ENCODE peak calls at places on chromosomes 11 and 22, in six cellular contexts. R is kidney, Y is PC-9, B is RWPE2, V is sigmoid colon, W is NB4. I is an unnamed sample.

GRCh38 chr22:45671051-45671782 is 417 bp upstream of the ATXN10 start:
- DNase-seq in V (peak; percentile 73), R (no peak), W (no peak), B (no peak), Y (no peak), I (no peak)

GRCh38 chr11:112661571-112661970 is 299.6 kb upstream of the NCAM1 start:
- DNase-seq in W (no peak), V (no peak), B (no peak), Y (no peak), R (no peak), I (no peak)

GRCh38 chr22:40421082-40421350 is 50.6 kb downstream of the SGSM3 start:
- DNase-seq in V (no peak), B (no peak), Y (no peak), W (no peak), R (no peak), I (no peak)

GRCh38 chr11:68146010-68146540 is 24.9 kb upstream of the CHKA start:
- DNase-seq in R (peak; percentile 98), B (peak; percentile 54), W (no peak), V (peak; percentile 89), Y (peak; percentile 99), I (peak; percentile 30)

GRCh38 chr11:102495161-102496042 is 35.1 kb downstream of the MMP7 start:
- DNase-seq in R (no peak), Y (peak; percentile 14), B (no peak), W (peak; percentile 84), V (no peak), I (peak; percentile 57)

GRCh38 chr22:40199223-40199622 is 21.5 kb downstream of the TNRC6B start:
- DNase-seq in V (no peak), R (no peak), Y (no peak), W (no peak), B (no peak), I (no peak)

GRCh38 chr22:38900677-38901076 is 28.7 kb upstream of the CBX6 start:
- DNase-seq in Y (no peak), W (no peak), R (no peak), V (no peak), B (no peak), I (no peak)

GRCh38 chr11:44708063-44708462 is 18.7 kb upstream of the TSPAN18 start:
- DNase-seq in W (no peak), R (peak; percentile 85), V (no peak), Y (no peak), B (no peak), I (no peak)

GRCh38 chr11:109954534-109954933 is 138.7 kb upstream of the ZC3H12C start:
- DNase-seq in B (no peak), Y (no peak), V (no peak), R (no peak), W (no peak), I (no peak)

GRCh38 chr11:86416494-86416893 is 41.8 kb downstream of the CCDC81 start:
- DNase-seq in V (no peak), W (no peak), B (no peak), Y (no peak), R (no peak), I (no peak)

GRCh38 chr22:40757071-40757470 is 62.1 kb downstream of the SLC25A17 start:
- DNase-seq in V (no peak), W (no peak), Y (no peak), R (no peak), B (no peak), I (no peak)

GRCh38 chr22:39729141-39729934 is 158.8 kb downstream of the CACNA1I start:
- DNase-seq in W (no peak), B (no peak), V (no peak), Y (no peak), R (no peak), I (no peak)

GRCh38 chr11:76667856-76668255 is 2.7 kb downstream of the LRRC32 start:
- DNase-seq in W (no peak), B (peak; percentile 19), R (peak; percentile 59), V (peak; percentile 33), Y (no peak), I (no peak)

GRCh38 chr22:39317084-39317755 is 2.2 kb downstream of the RPL3 start:
- DNase-seq in B (no peak), V (no peak), Y (peak; percentile 52), R (no peak), W (peak; percentile 53), I (no peak)

GRCh38 chr11:37881741-37882140 is 1283.7 kb upstream of the RAG2 start:
- DNase-seq in V (no peak), W (no peak), B (no peak), Y (no peak), R (no peak), I (no peak)

GRCh38 chr11:77200869-77201268 is 72.8 kb downstream of the MYO7A start:
- DNase-seq in R (no peak), V (peak; percentile 47), B (peak; percentile 40), Y (no peak), W (no peak), I (no peak)

GRCh38 chr11:14700593-14700992 is 57.0 kb downstream of the PDE3B start:
- DNase-seq in W (no peak), B (no peak), V (no peak), R (no peak), Y (no peak), I (no peak)

GRCh38 chr11:2521081-2521480 is 76.3 kb downstream of the KCNQ1 start:
- DNase-seq in B (no peak), Y (no peak), R (peak; percentile 56), V (peak; percentile 34), W (no peak), I (peak; percentile 13)

GRCh38 chr22:44975444-44976262 is 34.2 kb downstream of the PHF21B start:
- DNase-seq in B (no peak), Y (peak; percentile 87), V (peak; percentile 70), R (peak; percentile 92), W (peak; percentile 86), I (peak; percentile 91)

GRCh38 chr22:37331034-37331428 is 48.7 kb downstream of the CYTH4 start:
- DNase-seq in Y (no peak), B (no peak), W (no peak), R (no peak), V (no peak), I (no peak)

GRCh38 chr22:24107668-24108067 is 73.6 kb upstream of the SUSD2 start:
- DNase-seq in B (no peak), R (peak; percentile 86), W (no peak), Y (no peak), V (peak; percentile 97), I (no peak)

GRCh38 chr22:26800858-26801257 is 143.5 kb downstream of the MIAT start:
- DNase-seq in Y (no peak), W (peak; percentile 9), B (no peak), R (no peak), V (no peak), I (peak; percentile 30)

GRCh38 chr11:78281511-78281910 is 92.8 kb downstream of the USP35 start:
- DNase-seq in Y (no peak), R (no peak), B (no peak), W (no peak), V (no peak), I (peak; percentile 72)

GRCh38 chr22:23675502-23676415 is 15.1 kb upstream of the RGL4 start:
- DNase-seq in R (peak; percentile 78), B (peak; percentile 29), Y (no peak), W (no peak), V (peak; percentile 65), I (no peak)

GRCh38 chr11:133064152-133064877 is 468.0 kb downstream of the OPCML start:
- DNase-seq in B (no peak), R (peak; percentile 92), Y (no peak), V (peak; percentile 76), W (peak; percentile 27), I (peak; percentile 72)
- TF ChIP-seq CTCF in B (peak; percentile 68), R (peak; percentile 78), Y (no peak), V (peak; percentile 46), W (peak; percentile 36), I (peak; percentile 55)

GRCh38 chr22:50249382-50250248 is 1.4 kb downstream of the HDAC10 start:
- DNase-seq in Y (no peak), B (no peak), R (no peak), W (no peak), V (no peak), I (no peak)
- H3K4me3 ChIP-seq in Y (peak overlapping the region; percentile 84), B (no peak overlapping the region), R (no peak overlapping the region), W (peak overlapping the region; percentile 72), V (no peak overlapping the region), I (peak overlapping the region; percentile 99)

DNA sequence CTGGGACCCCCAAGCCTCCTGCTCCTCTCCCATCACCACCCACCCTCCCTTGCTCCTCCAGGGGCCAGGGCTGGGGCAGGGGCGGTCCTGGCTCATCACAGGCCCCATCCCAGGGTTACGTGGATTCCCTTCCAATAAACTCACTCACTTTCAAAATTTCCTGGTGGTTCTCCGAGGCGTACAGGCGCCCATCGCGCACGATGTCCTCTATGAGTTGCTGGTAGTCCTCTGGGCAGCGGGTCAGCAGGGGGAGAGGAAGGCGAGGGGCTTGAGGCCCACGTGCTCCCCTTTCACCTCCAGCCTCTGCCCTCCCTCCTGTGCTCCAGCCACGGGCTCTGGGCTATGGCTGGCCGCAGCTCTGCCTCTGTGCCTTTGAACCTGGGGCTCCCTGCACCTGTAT is 20.5 kb upstream of the TTLL12 start:
- DNase-seq in B (no peak), W (no peak), Y (no peak), R (peak; percentile 51), V (no peak), I (no peak)
- TF ChIP-seq CTCF in B (no peak), W (no peak), Y (no peak), R (no peak), V (no peak), I (no peak)

DNA sequence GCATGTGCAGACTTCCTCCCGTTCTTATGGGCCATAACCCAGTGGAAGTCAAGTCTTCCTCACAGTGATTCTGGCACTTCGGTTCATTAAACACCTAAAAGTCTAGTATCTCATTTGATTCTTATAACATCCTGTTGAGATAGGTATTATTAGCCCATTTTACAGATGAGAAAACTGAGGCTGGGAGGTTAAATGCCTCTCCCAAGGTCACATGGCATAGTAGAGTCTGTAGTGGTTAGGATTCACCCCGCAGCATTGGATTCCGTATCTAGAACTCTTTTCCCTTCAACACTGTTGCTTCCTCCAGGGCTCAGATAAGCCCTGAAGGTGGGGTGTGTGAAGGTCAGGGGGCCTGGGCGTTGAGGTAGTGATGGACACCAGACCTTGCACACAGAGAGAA is 3.4 kb downstream of the GPHA2 start:
- DNase-seq in Y (no peak), V (no peak), B (no peak), R (no peak), W (no peak), I (no peak)
- H3K4me3 ChIP-seq in Y (no peak overlapping the region), V (no peak overlapping the region), B (no peak overlapping the region), R (no peak overlapping the region), W (no peak overlapping the region), I (no peak overlapping the region)

GRCh38 chr11:71996517-71996916 is 2.2 kb upstream of the IL18BP start:
- DNase-seq in B (no peak), V (no peak), W (no peak), Y (no peak), R (no peak), I (no peak)

GRCh38 chr11:71995726-71996291 is 2.9 kb upstream of the IL18BP start:
- DNase-seq in W (no peak), B (no peak), Y (no peak), R (no peak), V (no peak), I (no peak)

GRCh38 chr11:71992331-71992730 is 6.4 kb upstream of the IL18BP start:
- DNase-seq in Y (no peak), R (no peak), W (no peak), B (no peak), V (no peak), I (no peak)

GRCh38 chr11:71996946-71997345 is 1.8 kb upstream of the IL18BP start:
- DNase-seq in Y (no peak), W (peak; percentile 35), V (peak; percentile 68), B (no peak), R (no peak), I (no peak)

GRCh38 chr11:71994786-71995185 is 3.9 kb upstream of the IL18BP start:
- DNase-seq in W (no peak), B (no peak), R (no peak), V (no peak), Y (no peak), I (peak; percentile 29)
- TF ChIP-seq CTCF in W (no peak), B (no peak), R (no peak), V (no peak), Y (no peak), I (no peak)

I was measured in Caco-2.